ENCODE peak calls at places on chromosomes 6 and 20, in ten cellular contexts. N, Q, O, G, B, V, L, Y, F and U are unnamed samples.

GRCh38 chr6:82612475-82612874 is 248.9 kb downstream of the TPBG start:
- DNase-seq in N (no peak), Q (no peak), O (no peak), G (no peak), B (no peak), V (no peak), L (no peak), Y (no peak), F (no peak), U (no peak)

GRCh38 chr20:19121916-19122315 is 90.5 kb upstream of the SLC24A3 start:
- DNase-seq in N (no peak), Q (no peak), O (no peak), G (no peak), B (no peak), V (no peak), L (no peak), Y (no peak), F (no peak), U (no peak)

GRCh38 chr6:137171824-137172733 is 1.4 kb downstream of the IL22RA2 start:
- DNase-seq in N (no peak), Q (no peak), O (no peak), G (no peak), B (no peak), V (no peak), L (no peak), Y (no peak), F (no peak), U (no peak)

GRCh38 chr6:54020311-54020710 is 90.9 kb upstream of the MLIP start:
- DNase-seq in N (no peak), Q (no peak), O (no peak), G (no peak), B (no peak), V (no peak), L (no peak), Y (no peak), F (no peak), U (no peak)

GRCh38 chr6:17892097-17892686 is 95.2 kb downstream of the KIF13A start:
- DNase-seq in N (no peak), Q (no peak), O (no peak), G (no peak), B (no peak), V (no peak), L (peak; percentile 38), Y (no peak), F (no peak), U (no peak)

GRCh38 chr6:89146748-89147715 is 1.2 kb downstream of the PM20D2 start:
- DNase-seq in N (peak; percentile 37), Q (no peak), O (peak; percentile 10), G (no peak), B (no peak), V (no peak), L (peak; percentile 35), Y (no peak), F (no peak), U (no peak)

GRCh38 chr6:88538130-88538706 is 372.1 kb upstream of the CNR1 start:
- DNase-seq in N (peak; percentile 80), Q (no peak), O (no peak), G (no peak), B (no peak), V (no peak), L (no peak), Y (no peak), F (peak; percentile 94), U (no peak)

GRCh38 chr20:62308102-62308822 is 5.5 kb downstream of the ADRM1 start:
- DNase-seq in N (no peak), Q (no peak), O (no peak), G (no peak), B (no peak), V (no peak), L (no peak), Y (no peak), F (no peak), U (no peak)

GRCh38 chr6:12886961-12887775 is 170.6 kb downstream of the PHACTR1 start:
- DNase-seq in N (peak; percentile 55), Q (no peak), O (no peak), G (no peak), B (no peak), V (no peak), L (no peak), Y (no peak), F (peak; percentile 62), U (no peak)

GRCh38 chr6:9766240-9766915 is 648.5 kb downstream of the TFAP2A start:
- DNase-seq in N (no peak), Q (no peak), O (no peak), G (no peak), B (no peak), V (no peak), L (no peak), Y (peak; percentile 9), F (no peak), U (no peak)

GRCh38 chr6:54873589-54873988 is 27.0 kb downstream of the FAM83B start:
- DNase-seq in N (no peak), Q (no peak), O (no peak), G (no peak), B (no peak), V (no peak), L (no peak), Y (no peak), F (no peak), U (no peak)

GRCh38 chr6:84448331-84448730 is 220.9 kb upstream of the CEP162 start:
- DNase-seq in N (no peak), Q (no peak), O (no peak), G (no peak), B (no peak), V (no peak), L (no peak), Y (no peak), F (no peak), U (no peak)

GRCh38 chr6:127090051-127090450 is 28.4 kb upstream of the RSPO3 start:
- DNase-seq in N (peak; percentile 16), Q (no peak), O (no peak), G (no peak), B (no peak), V (no peak), L (no peak), Y (no peak), F (no peak), U (no peak)

GRCh38 chr20:46139908-46140482 is 21.9 kb downstream of the CD40 start:
- DNase-seq in N (peak; percentile 41), Q (no peak), O (no peak), G (no peak), B (no peak), V (no peak), L (no peak), Y (no peak), F (no peak), U (no peak)

GRCh38 chr6:136517002-136517401 is 33.2 kb downstream of the MAP7 start:
- DNase-seq in N (no peak), Q (no peak), O (no peak), G (no peak), B (no peak), V (no peak), L (no peak), Y (no peak), F (no peak), U (no peak)

DNA sequence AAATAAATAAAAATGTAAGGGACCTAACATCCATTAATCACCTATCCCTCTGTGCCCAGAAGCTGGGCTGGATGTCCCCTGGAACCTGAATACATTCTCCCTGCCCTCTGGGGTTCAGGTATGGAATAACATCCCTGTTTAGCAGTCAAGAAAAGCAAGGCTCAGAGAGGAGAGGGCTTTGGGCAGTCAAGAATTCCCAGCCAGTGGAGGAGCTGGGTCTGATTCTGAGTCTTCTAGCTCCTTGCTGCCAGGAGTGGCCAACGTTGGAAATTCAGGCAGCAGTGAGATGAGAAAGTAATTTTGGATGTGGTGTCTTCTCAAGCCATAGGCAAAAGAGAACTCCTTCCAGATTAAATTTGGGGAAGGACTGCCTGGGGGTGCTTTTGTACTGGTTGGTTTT is 42.6 kb upstream of the ZNFX1 start:
- DNase-seq in N (peak; percentile 74), Q (no peak), O (no peak), G (peak; percentile 56), B (no peak), V (no peak), L (peak; percentile 47), Y (peak; percentile 49), F (peak; percentile 91), U (no peak)
- TF ChIP-seq CTCF in N (peak; percentile 48), Q (peak; percentile 15), O (peak; percentile 30), G (no peak), B (no peak), V (no peak), L (peak; percentile 31), Y (peak; percentile 68), F (peak; percentile 74), U (peak; percentile 31)

DNA sequence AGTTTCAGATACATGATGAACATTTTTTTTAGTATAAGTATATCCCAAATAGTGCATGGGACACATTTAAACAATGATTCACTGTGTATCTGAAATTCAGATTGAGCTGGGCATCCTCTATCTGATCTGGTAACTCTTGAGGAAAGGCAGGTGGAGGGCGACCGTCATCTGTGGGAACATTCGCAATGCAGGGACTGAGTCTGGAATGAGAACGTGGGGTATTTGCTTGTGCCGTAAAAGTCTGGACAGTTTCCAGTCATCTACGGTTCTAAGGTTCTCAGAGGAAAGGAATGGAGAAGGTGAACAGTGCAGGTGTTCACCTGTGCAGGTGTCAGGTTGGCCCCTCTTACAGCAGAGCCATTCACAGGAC is 22.6 kb downstream of the CTCFL start:
- DNase-seq in N (no peak), Q (no peak), O (no peak), G (no peak), B (no peak), V (no peak), L (no peak), Y (no peak), F (peak; percentile 30), U (no peak)
- H3K4me3 ChIP-seq in N (no peak overlapping the region), Q (no peak overlapping the region), O (no peak overlapping the region), G (no peak overlapping the region), B (no peak overlapping the region), V (no peak overlapping the region), L (no peak overlapping the region), Y (no peak overlapping the region), F (no peak overlapping the region), U (no peak overlapping the region)

GRCh38 chr6:113873043-113873667 is 16.0 kb downstream of the MARCKS start:
- DNase-seq in N (no peak), Q (peak; percentile 88), O (peak; percentile 15), G (no peak), B (peak; percentile 30), V (peak; percentile 84), L (peak; percentile 88), Y (no peak), F (no peak), U (peak; percentile 15)
- H3K27ac ChIP-seq in N (no peak overlapping the region), Q (peak overlapping the region; percentile 72), O (no peak overlapping the region), G (no peak overlapping the region), B (no peak overlapping the region), V (peak overlapping the region; percentile 60), L (peak overlapping the region; percentile 73), Y (no peak overlapping the region), F (no peak overlapping the region), U (no peak overlapping the region)

DNA sequence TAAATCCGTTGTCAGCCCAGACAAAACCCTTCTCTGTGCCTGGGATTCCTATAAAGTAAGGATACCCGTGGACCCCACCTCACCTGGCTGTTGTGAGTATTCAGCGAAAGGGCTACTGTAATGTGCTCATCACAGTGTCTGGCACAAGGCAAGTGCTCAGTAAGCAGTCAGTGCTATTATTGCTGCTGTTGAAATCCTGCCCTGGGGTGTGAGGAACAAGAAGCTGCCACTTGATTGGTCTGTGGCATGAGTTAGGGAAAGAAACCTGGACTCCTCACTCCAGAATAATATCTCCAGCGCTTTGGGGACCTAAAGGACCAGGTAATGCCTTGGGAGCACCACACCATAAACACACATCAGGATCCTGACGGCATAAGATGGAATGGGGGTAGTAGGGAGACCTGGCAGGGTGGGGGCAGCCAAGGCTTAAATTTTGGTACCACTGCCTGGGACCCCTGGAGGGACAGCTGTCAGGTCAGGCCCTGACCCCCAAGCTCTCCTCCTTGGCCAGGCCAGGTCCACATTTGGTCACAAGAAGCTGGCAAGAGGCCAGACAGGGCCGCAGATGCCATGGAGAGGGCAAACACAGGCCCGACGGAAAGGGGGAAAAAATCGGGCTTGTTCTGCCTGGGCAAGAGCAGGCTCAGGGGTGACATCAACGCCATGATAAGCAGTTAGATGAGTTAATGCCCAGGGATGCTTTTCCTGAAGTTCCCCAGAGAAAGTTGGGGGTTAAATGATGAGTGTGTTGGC is 66.5 kb downstream of the MRPL14 start:
- DNase-seq in N (no peak), Q (no peak), O (no peak), G (no peak), B (no peak), V (no peak), L (no peak), Y (no peak), F (no peak), U (no peak)
- TF ChIP-seq CTCF in N (no peak), Q (no peak), O (no peak), G (no peak), B (no peak), V (no peak), L (no peak), Y (no peak), F (no peak), U (no peak)